ENCODE peak calls at places on chromosomes 7 and 10, in ten cellular contexts. One of them, this sample, is unnamed.

GRCh38 chr10:29858352-29859267 is 200.8 kb downstream of the JCAD start:
- DNase-seq in CD4-positive, CD25-positive, alpha-beta regulatory T cell: no peak
- DNase-seq in adrenal gland: peak
- DNase-seq in IMR-90: peak
- DNase-seq in ascending aorta: no peak
- DNase-seq in ovary: peak
- DNase-seq in dorsolateral prefrontal cortex: peak
- DNase-seq in psoas muscle: peak
- DNase-seq in iPS DF 6.9: no peak
- DNase-seq in Karpas-422: no peak
- DNase-seq in this sample: peak

GRCh38 chr7:55432937-55433784 is 68.0 kb downstream of the LANCL2 start:
- DNase-seq in ovary: no peak
- DNase-seq in iPS DF 6.9: no peak
- DNase-seq in IMR-90: peak
- DNase-seq in psoas muscle: no peak
- DNase-seq in adrenal gland: no peak
- DNase-seq in Karpas-422: peak
- DNase-seq in ascending aorta: no peak
- DNase-seq in CD4-positive, CD25-positive, alpha-beta regulatory T cell: no peak
- DNase-seq in dorsolateral prefrontal cortex: no peak
- DNase-seq in this sample: no peak

GRCh38 chr10:15370212-15370740 is 813 bp downstream of the FAM171A1 start:
- DNase-seq in adrenal gland: peak
- DNase-seq in CD4-positive, CD25-positive, alpha-beta regulatory T cell: no peak
- DNase-seq in ovary: peak
- DNase-seq in IMR-90: peak
- DNase-seq in psoas muscle: peak
- DNase-seq in dorsolateral prefrontal cortex: no peak
- DNase-seq in iPS DF 6.9: no peak
- DNase-seq in ascending aorta: no peak
- DNase-seq in Karpas-422: no peak
- DNase-seq in this sample: no peak

GRCh38 chr10:77606751-77607150 is 30.9 kb downstream of the KCNMA1 start:
- DNase-seq in dorsolateral prefrontal cortex: no peak
- DNase-seq in Karpas-422: peak
- DNase-seq in ascending aorta: no peak
- DNase-seq in psoas muscle: no peak
- DNase-seq in iPS DF 6.9: no peak
- DNase-seq in CD4-positive, CD25-positive, alpha-beta regulatory T cell: no peak
- DNase-seq in adrenal gland: no peak
- DNase-seq in IMR-90: no peak
- DNase-seq in ovary: no peak
- DNase-seq in this sample: no peak

GRCh38 chr7:25359471-25360059 is 131.3 kb upstream of the NPVF start:
- DNase-seq in Karpas-422: no peak
- DNase-seq in ascending aorta: no peak
- DNase-seq in iPS DF 6.9: no peak
- DNase-seq in IMR-90: no peak
- DNase-seq in CD4-positive, CD25-positive, alpha-beta regulatory T cell: no peak
- DNase-seq in ovary: no peak
- DNase-seq in dorsolateral prefrontal cortex: no peak
- DNase-seq in psoas muscle: no peak
- DNase-seq in adrenal gland: no peak
- DNase-seq in this sample: no peak

GRCh38 chr10:133520193-133520738 is 6.9 kb upstream of the CYP2E1 start:
- DNase-seq in dorsolateral prefrontal cortex: peak
- DNase-seq in ovary: peak
- DNase-seq in iPS DF 6.9: no peak
- DNase-seq in adrenal gland: peak
- DNase-seq in IMR-90: peak
- DNase-seq in psoas muscle: peak
- DNase-seq in CD4-positive, CD25-positive, alpha-beta regulatory T cell: peak
- DNase-seq in ascending aorta: no peak
- DNase-seq in Karpas-422: peak
- DNase-seq in this sample: no peak

GRCh38 chr7:2193120-2193519 is 39.6 kb downstream of the MAD1L1 start:
- DNase-seq in IMR-90: no peak
- DNase-seq in ascending aorta: no peak
- DNase-seq in psoas muscle: peak
- DNase-seq in Karpas-422: no peak
- DNase-seq in CD4-positive, CD25-positive, alpha-beta regulatory T cell: no peak
- DNase-seq in iPS DF 6.9: no peak
- DNase-seq in ovary: no peak
- DNase-seq in adrenal gland: no peak
- DNase-seq in dorsolateral prefrontal cortex: no peak
- DNase-seq in this sample: no peak

GRCh38 chr7:115097175-115097671 is 175.3 kb downstream of the MDFIC start:
- DNase-seq in iPS DF 6.9: no peak
- DNase-seq in dorsolateral prefrontal cortex: no peak
- DNase-seq in Karpas-422: no peak
- DNase-seq in CD4-positive, CD25-positive, alpha-beta regulatory T cell: no peak
- DNase-seq in psoas muscle: no peak
- DNase-seq in IMR-90: peak
- DNase-seq in adrenal gland: no peak
- DNase-seq in ascending aorta: no peak
- DNase-seq in ovary: no peak
- DNase-seq in this sample: no peak

GRCh38 chr10:102435529-102436233 is 3.3 kb upstream of the CUEDC2 start:
- DNase-seq in IMR-90: no peak
- DNase-seq in ascending aorta: no peak
- DNase-seq in Karpas-422: no peak
- DNase-seq in dorsolateral prefrontal cortex: no peak
- DNase-seq in ovary: peak
- DNase-seq in psoas muscle: no peak
- DNase-seq in CD4-positive, CD25-positive, alpha-beta regulatory T cell: no peak
- DNase-seq in iPS DF 6.9: no peak
- DNase-seq in adrenal gland: no peak
- DNase-seq in this sample: no peak

GRCh38 chr7:117019786-117020604 is 66.7 kb downstream of the ST7 start:
- DNase-seq in iPS DF 6.9: no peak
- DNase-seq in dorsolateral prefrontal cortex: peak
- DNase-seq in IMR-90: peak
- DNase-seq in ascending aorta: peak
- DNase-seq in ovary: peak
- DNase-seq in CD4-positive, CD25-positive, alpha-beta regulatory T cell: no peak
- DNase-seq in adrenal gland: peak
- DNase-seq in Karpas-422: no peak
- DNase-seq in psoas muscle: peak
- DNase-seq in this sample: peak

GRCh38 chr7:27183682-27184341 is 1.2 kb downstream of the HOXA11 start:
- DNase-seq in ascending aorta: no peak
- DNase-seq in ovary: no peak
- DNase-seq in Karpas-422: no peak
- DNase-seq in adrenal gland: peak
- DNase-seq in psoas muscle: no peak
- DNase-seq in dorsolateral prefrontal cortex: no peak
- DNase-seq in iPS DF 6.9: no peak
- DNase-seq in IMR-90: no peak
- DNase-seq in CD4-positive, CD25-positive, alpha-beta regulatory T cell: no peak
- DNase-seq in this sample: no peak

GRCh38 chr10:113524539-113525490 is 28.0 kb upstream of the HABP2 start:
- DNase-seq in ascending aorta: no peak
- DNase-seq in iPS DF 6.9: no peak
- DNase-seq in dorsolateral prefrontal cortex: no peak
- DNase-seq in IMR-90: no peak
- DNase-seq in ovary: no peak
- DNase-seq in Karpas-422: no peak
- DNase-seq in CD4-positive, CD25-positive, alpha-beta regulatory T cell: no peak
- DNase-seq in adrenal gland: no peak
- DNase-seq in psoas muscle: no peak
- DNase-seq in this sample: no peak

GRCh38 chr10:97673736-97674525 is 13.1 kb downstream of the AVPI1 start:
- DNase-seq in ovary: peak
- DNase-seq in ascending aorta: no peak
- DNase-seq in Karpas-422: no peak
- DNase-seq in dorsolateral prefrontal cortex: no peak
- DNase-seq in psoas muscle: no peak
- DNase-seq in CD4-positive, CD25-positive, alpha-beta regulatory T cell: no peak
- DNase-seq in adrenal gland: no peak
- DNase-seq in iPS DF 6.9: no peak
- DNase-seq in IMR-90: peak
- DNase-seq in this sample: no peak

GRCh38 chr7:87961754-87962153 is 27.7 kb downstream of the ADAM22 start:
- DNase-seq in ovary: no peak
- DNase-seq in adrenal gland: no peak
- DNase-seq in dorsolateral prefrontal cortex: no peak
- DNase-seq in CD4-positive, CD25-positive, alpha-beta regulatory T cell: no peak
- DNase-seq in ascending aorta: no peak
- DNase-seq in IMR-90: no peak
- DNase-seq in iPS DF 6.9: no peak
- DNase-seq in psoas muscle: no peak
- DNase-seq in Karpas-422: no peak
- DNase-seq in this sample: no peak

GRCh38 chr7:111954474-111955311 is 251.5 kb downstream of the DOCK4 start:
- DNase-seq in ovary: peak
- DNase-seq in Karpas-422: no peak
- DNase-seq in psoas muscle: no peak
- DNase-seq in IMR-90: no peak
- DNase-seq in CD4-positive, CD25-positive, alpha-beta regulatory T cell: no peak
- DNase-seq in ascending aorta: no peak
- DNase-seq in iPS DF 6.9: no peak
- DNase-seq in dorsolateral prefrontal cortex: no peak
- DNase-seq in adrenal gland: peak
- DNase-seq in this sample: no peak

GRCh38 chr7:93051660-93052059 is 66.1 kb downstream of the SAMD9 start:
- DNase-seq in ovary: no peak
- DNase-seq in dorsolateral prefrontal cortex: no peak
- DNase-seq in ascending aorta: no peak
- DNase-seq in Karpas-422: no peak
- DNase-seq in iPS DF 6.9: no peak
- DNase-seq in IMR-90: no peak
- DNase-seq in CD4-positive, CD25-positive, alpha-beta regulatory T cell: no peak
- DNase-seq in adrenal gland: no peak
- DNase-seq in psoas muscle: no peak
- DNase-seq in this sample: no peak

DNA sequence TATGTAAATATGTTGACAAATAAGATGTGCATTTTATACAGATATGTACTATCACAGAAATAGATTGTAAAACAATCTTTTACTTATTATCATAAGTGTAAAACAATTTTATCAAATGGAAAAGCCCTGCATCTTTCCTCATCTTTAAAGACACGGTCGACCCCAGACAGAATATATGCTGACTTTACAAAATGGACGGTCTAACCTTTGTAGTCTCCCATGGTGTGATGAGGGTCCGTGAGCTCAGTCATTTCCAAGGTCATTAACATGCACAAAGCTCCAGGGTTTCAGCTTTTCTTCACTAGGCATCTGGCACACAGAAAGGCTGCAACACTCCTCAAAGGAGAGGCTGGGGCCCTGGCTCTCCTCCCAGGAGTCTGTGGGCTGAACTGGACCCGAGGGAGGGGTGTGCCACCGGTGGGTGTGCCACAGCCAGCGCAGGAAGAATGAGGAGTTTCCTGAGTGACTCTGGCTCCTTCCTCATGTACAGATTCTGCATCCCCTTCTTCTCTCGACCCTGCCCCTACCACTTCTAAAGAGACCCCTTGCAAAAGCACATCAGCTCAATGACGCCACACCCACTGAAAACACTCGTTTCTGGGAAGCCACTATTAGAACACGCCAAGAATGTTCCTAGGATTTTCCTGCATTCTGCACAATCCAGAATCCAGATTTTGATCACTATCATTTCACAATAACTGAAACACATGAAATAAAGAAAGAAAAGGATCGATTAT is 26.2 kb upstream of the ABLIM1 start:
- DNase-seq in ovary: no peak
- DNase-seq in psoas muscle: peak
- DNase-seq in dorsolateral prefrontal cortex: peak
- DNase-seq in iPS DF 6.9: no peak
- DNase-seq in IMR-90: peak
- DNase-seq in Karpas-422: no peak
- DNase-seq in adrenal gland: no peak
- DNase-seq in ascending aorta: no peak
- DNase-seq in CD4-positive, CD25-positive, alpha-beta regulatory T cell: no peak
- DNase-seq in this sample: no peak
- H3K27ac ChIP-seq in ovary: no peak
- H3K27ac ChIP-seq in psoas muscle: peak
- H3K27ac ChIP-seq in dorsolateral prefrontal cortex: peak
- H3K27ac ChIP-seq in iPS DF 6.9: no peak
- H3K27ac ChIP-seq in IMR-90: peak
- H3K27ac ChIP-seq in Karpas-422: no peak
- H3K27ac ChIP-seq in adrenal gland: no peak
- H3K27ac ChIP-seq in ascending aorta: peak
- H3K27ac ChIP-seq in CD4-positive, CD25-positive, alpha-beta regulatory T cell: no peak
- H3K27ac ChIP-seq in this sample: peak

GRCh38 chr10:72260215-72260587 is 13.5 kb upstream of the DDIT4 start:
- DNase-seq in ascending aorta: no peak
- DNase-seq in CD4-positive, CD25-positive, alpha-beta regulatory T cell: no peak
- DNase-seq in IMR-90: no peak
- DNase-seq in dorsolateral prefrontal cortex: no peak
- DNase-seq in adrenal gland: no peak
- DNase-seq in psoas muscle: no peak
- DNase-seq in ovary: no peak
- DNase-seq in iPS DF 6.9: no peak
- DNase-seq in Karpas-422: no peak
- DNase-seq in this sample: no peak
- H3K4me3 ChIP-seq in ascending aorta: peak
- H3K4me3 ChIP-seq in CD4-positive, CD25-positive, alpha-beta regulatory T cell: peak
- H3K4me3 ChIP-seq in IMR-90: no peak
- H3K4me3 ChIP-seq in dorsolateral prefrontal cortex: peak
- H3K4me3 ChIP-seq in adrenal gland: no peak
- H3K4me3 ChIP-seq in psoas muscle: peak
- H3K4me3 ChIP-seq in ovary: peak
- H3K4me3 ChIP-seq in iPS DF 6.9: no peak
- H3K4me3 ChIP-seq in Karpas-422: peak
- H3K4me3 ChIP-seq in this sample: peak

DNA sequence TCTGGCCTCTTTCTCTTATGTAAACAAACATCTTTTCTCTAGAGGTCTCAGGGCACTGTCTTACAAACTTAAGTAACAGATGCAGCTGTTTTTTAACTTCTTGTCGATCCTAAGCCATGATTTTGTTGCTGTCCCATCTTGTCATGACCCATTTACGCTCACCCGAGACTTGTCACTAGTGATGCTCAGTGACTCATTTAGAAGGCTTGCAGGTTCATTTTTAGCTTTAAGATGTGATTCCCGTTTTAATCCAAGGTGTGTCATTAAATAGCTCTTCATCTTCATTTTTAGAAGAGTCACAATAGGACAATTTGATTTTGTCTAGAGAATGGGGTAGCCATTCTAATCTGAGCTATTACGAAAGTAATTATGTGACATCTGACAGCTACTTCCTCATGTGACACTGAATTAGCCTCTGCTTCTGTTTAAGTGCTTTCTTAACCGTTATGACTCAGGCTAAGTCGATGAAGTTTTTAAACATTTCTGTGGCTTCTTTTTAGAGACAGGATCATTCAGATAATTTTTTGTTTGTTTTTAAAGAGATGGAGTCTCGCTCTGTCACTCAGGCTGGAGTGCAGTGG is 42.7 kb downstream of the SPDYE5 start:
- DNase-seq in ascending aorta: no peak
- DNase-seq in iPS DF 6.9: no peak
- DNase-seq in IMR-90: peak
- DNase-seq in psoas muscle: no peak
- DNase-seq in adrenal gland: peak
- DNase-seq in Karpas-422: peak
- DNase-seq in CD4-positive, CD25-positive, alpha-beta regulatory T cell: no peak
- DNase-seq in dorsolateral prefrontal cortex: no peak
- DNase-seq in ovary: no peak
- DNase-seq in this sample: no peak
- H3K27ac ChIP-seq in ascending aorta: no peak
- H3K27ac ChIP-seq in iPS DF 6.9: no peak
- H3K27ac ChIP-seq in IMR-90: no peak
- H3K27ac ChIP-seq in psoas muscle: no peak
- H3K27ac ChIP-seq in adrenal gland: no peak
- H3K27ac ChIP-seq in Karpas-422: no peak
- H3K27ac ChIP-seq in CD4-positive, CD25-positive, alpha-beta regulatory T cell: no peak
- H3K27ac ChIP-seq in dorsolateral prefrontal cortex: no peak
- H3K27ac ChIP-seq in ovary: no peak
- H3K27ac ChIP-seq in this sample: no peak

GRCh38 chr10:68562666-68563522 is 2.8 kb downstream of the TET1 start:
- DNase-seq in psoas muscle: no peak
- DNase-seq in ovary: no peak
- DNase-seq in dorsolateral prefrontal cortex: no peak
- DNase-seq in CD4-positive, CD25-positive, alpha-beta regulatory T cell: no peak
- DNase-seq in adrenal gland: no peak
- DNase-seq in IMR-90: peak
- DNase-seq in iPS DF 6.9: peak
- DNase-seq in Karpas-422: peak
- DNase-seq in ascending aorta: no peak
- DNase-seq in this sample: no peak
- H3K4me3 ChIP-seq in psoas muscle: peak
- H3K4me3 ChIP-seq in ovary: peak
- H3K4me3 ChIP-seq in dorsolateral prefrontal cortex: peak
- H3K4me3 ChIP-seq in CD4-positive, CD25-positive, alpha-beta regulatory T cell: peak
- H3K4me3 ChIP-seq in adrenal gland: no peak
- H3K4me3 ChIP-seq in IMR-90: peak
- H3K4me3 ChIP-seq in iPS DF 6.9: peak
- H3K4me3 ChIP-seq in Karpas-422: no peak
- H3K4me3 ChIP-seq in ascending aorta: peak
- H3K4me3 ChIP-seq in this sample: peak